ENCODE peak calls at places on chromosomes 16 and 17, in eight cellular contexts. B is stromal cell of bone marrow; K is CD8-positive, alpha-beta T cell; H is NCI-H524; I is dermis microvascular lymphatic vessel endothelial cell; A is activated naive CD4-positive, alpha-beta T cell; T is AG08395; M is neural crest cell. G is an unnamed sample.
A peak's percentile ranks its signal among the peaks of the same experiment; 100 is the strongest.

GRCh38 chr17:31391496-31391949 is at the start of gene RAB11FIP4:
- DNase-seq in B (no peak), K (no peak), H (peak; percentile 58), I (no peak), A (no peak), T (no peak), M (no peak), G (no peak)

GRCh38 chr16:7182510-7183109 is 150.0 kb upstream of the RBFOX1 start:
- DNase-seq in B (no peak), K (no peak), H (no peak), I (no peak), A (no peak), T (no peak), M (peak; percentile 37), G (peak; percentile 14)

GRCh38 chr16:12010388-12011251 is 34.1 kb downstream of the SNX29 start:
- DNase-seq in B (peak; percentile 36), K (no peak), H (no peak), I (peak; percentile 4), A (no peak), T (peak; percentile 51), M (no peak), G (no peak)

GRCh38 chr17:19243838-19244237 is 6.7 kb downstream of the EPN2 start:
- DNase-seq in B (no peak), K (no peak), H (no peak), I (no peak), A (no peak), T (no peak), M (no peak), G (no peak)

GRCh38 chr16:84334058-84334457 is 34.3 kb upstream of the ATP2C2 start:
- DNase-seq in B (no peak), K (no peak), H (no peak), I (no peak), A (no peak), T (no peak), M (no peak), G (no peak)

GRCh38 chr17:81365148-81365600 is 30.1 kb upstream of the BAHCC1 start:
- DNase-seq in B (no peak), K (no peak), H (peak; percentile 72), I (no peak), A (no peak), T (peak; percentile 72), M (peak; percentile 40), G (peak; percentile 85)

GRCh38 chr17:20613248-20613647 is 33.7 kb downstream of the CDRT15L2 start:
- DNase-seq in B (no peak), K (no peak), H (no peak), I (no peak), A (no peak), T (no peak), M (no peak), G (no peak)

GRCh38 chr17:7173687-7174602 is 5.2 kb downstream of the ASGR1 start:
- DNase-seq in B (no peak), K (peak; percentile 24), H (no peak), I (peak; percentile 44), A (no peak), T (no peak), M (peak; percentile 35), G (no peak)

GRCh38 chr17:78939615-78940014 is 14.4 kb upstream of the TIMP2 start:
- DNase-seq in B (peak; percentile 47), K (no peak), H (no peak), I (no peak), A (no peak), T (no peak), M (no peak), G (peak; percentile 85)

GRCh38 chr17:1076299-1076981 is 79.5 kb downstream of the TIMM22 start:
- DNase-seq in B (no peak), K (no peak), H (no peak), I (no peak), A (no peak), T (no peak), M (no peak), G (peak; percentile 46)

GRCh38 chr17:76140661-76141211 is 309 bp downstream of the FOXJ1 start:
- DNase-seq in B (no peak), K (no peak), H (no peak), I (no peak), A (no peak), T (no peak), M (no peak), G (no peak)

GRCh38 chr17:73508057-73508930 is 136.0 kb downstream of the SDK2 start:
- DNase-seq in B (no peak), K (no peak), H (peak; percentile 98), I (no peak), A (no peak), T (no peak), M (no peak), G (no peak)

GRCh38 chr16:29877266-29877961 is 14.4 kb upstream of the CDIPT start:
- DNase-seq in B (no peak), K (no peak), H (no peak), I (no peak), A (no peak), T (peak; percentile 24), M (no peak), G (peak; percentile 44)

GRCh38 chr17:37489197-37490001 is at the start of gene DUSP14:
- DNase-seq in B (peak; percentile 73), K (peak; percentile 77), H (peak; percentile 91), I (peak; percentile 57), A (peak; percentile 36), T (peak; percentile 94), M (peak; percentile 70), G (peak; percentile 90)

GRCh38 chr17:1485748-1486376 is 6.6 kb downstream of the MYO1C start:
- DNase-seq in B (peak; percentile 43), K (peak; percentile 47), H (no peak), I (no peak), A (no peak), T (peak; percentile 60), M (no peak), G (peak; percentile 79)

GRCh38 chr16:85460983-85461813 is 151.9 kb upstream of the GSE1 start:
- DNase-seq in B (peak; percentile 26), K (no peak), H (peak; percentile 88), I (no peak), A (no peak), T (peak; percentile 70), M (no peak), G (peak; percentile 71)

GRCh38 chr16:66936889-66937554 is 1.7 kb downstream of the CES2 start:
- DNase-seq in B (no peak), K (no peak), H (no peak), I (no peak), A (no peak), T (no peak), M (no peak), G (no peak)

GRCh38 chr17:74177018-74177450 is 26.4 kb upstream of the RPL38 start:
- DNase-seq in B (peak; percentile 20), K (no peak), H (no peak), I (no peak), A (no peak), T (peak; percentile 26), M (no peak), G (peak; percentile 71)

GRCh38 chr17:72005332-72006163 is 115.3 kb upstream of the SOX9 start:
- DNase-seq in B (no peak), K (no peak), H (no peak), I (no peak), A (no peak), T (no peak), M (no peak), G (no peak)

GRCh38 chr17:66637491-66637890 is 197.4 kb upstream of the CACNG5 start:
- DNase-seq in B (no peak), K (no peak), H (no peak), I (no peak), A (no peak), T (no peak), M (no peak), G (peak; percentile 42)

GRCh38 chr17:50893183-50893993 is 27.2 kb upstream of the TOB1 start:
- DNase-seq in B (no peak), K (no peak), H (no peak), I (no peak), A (no peak), T (peak; percentile 18), M (peak; percentile 25), G (peak; percentile 46)

GRCh38 chr17:77346765-77347164 is 206.0 kb downstream of the SEC14L1 start:
- DNase-seq in B (no peak), K (no peak), H (no peak), I (no peak), A (no peak), T (no peak), M (no peak), G (no peak)

GRCh38 chr16:89471225-89471624 is 19.1 kb downstream of the ANKRD11 start:
- DNase-seq in B (no peak), K (no peak), H (no peak), I (no peak), A (no peak), T (peak; percentile 86), M (no peak), G (no peak)

GRCh38 chr16:50509521-50510341 is 38.5 kb upstream of the NKD1 start:
- DNase-seq in B (no peak), K (peak; percentile 7), H (peak; percentile 36), I (no peak), A (no peak), T (no peak), M (peak; percentile 63), G (peak; percentile 21)

GRCh38 chr16:22838681-22839080 is 24.7 kb downstream of the HS3ST2 start:
- DNase-seq in B (no peak), K (no peak), H (no peak), I (no peak), A (no peak), T (no peak), M (no peak), G (no peak)

GRCh38 chr17:8122923-8123694 is 797 bp downstream of the HES7 start:
- DNase-seq in B (no peak), K (no peak), H (no peak), I (no peak), A (no peak), T (no peak), M (peak; percentile 28), G (peak; percentile 42)

GRCh38 chr16:26963109-26963508 is 103.6 kb upstream of the C16orf82 start:
- DNase-seq in B (no peak), K (no peak), H (no peak), I (no peak), A (no peak), T (peak; percentile 29), M (peak; percentile 13), G (no peak)

GRCh38 chr16:85851034-85851780 is 47.8 kb upstream of the IRF8 start:
- DNase-seq in B (no peak), K (no peak), H (peak; percentile 45), I (no peak), A (no peak), T (no peak), M (no peak), G (no peak)

GRCh38 chr17:78329263-78330059 is 30.4 kb downstream of the SOCS3 start:
- DNase-seq in B (peak; percentile 90), K (no peak), H (no peak), I (no peak), A (no peak), T (peak; percentile 84), M (no peak), G (peak; percentile 98)

GRCh38 chr17:37047631-37048104 is 98.9 kb downstream of the AATF start:
- DNase-seq in B (peak; percentile 61), K (peak; percentile 71), H (peak; percentile 93), I (peak; percentile 70), A (peak; percentile 43), T (peak; percentile 83), M (peak; percentile 86), G (peak; percentile 67)

GRCh38 chr17:18026408-18026776 is 12.6 kb downstream of the ATPAF2 start:
- DNase-seq in B (peak; percentile 73), K (peak; percentile 26), H (peak; percentile 88), I (peak; percentile 77), A (no peak), T (peak; percentile 87), M (no peak), G (peak; percentile 82)

GRCh38 chr17:30969989-30970680 is 704 bp upstream of the RNF135 start:
- DNase-seq in B (no peak), K (no peak), H (peak; percentile 32), I (no peak), A (no peak), T (peak; percentile 14), M (no peak), G (no peak)

GRCh38 chr16:69494993-69495392 is 70.6 kb downstream of the CYB5B start:
- DNase-seq in B (no peak), K (peak; percentile 2), H (no peak), I (no peak), A (no peak), T (no peak), M (peak; percentile 16), G (peak; percentile 8)

GRCh38 chr17:76145231-76146052 is 4.4 kb upstream of the FOXJ1 start:
- DNase-seq in B (no peak), K (peak; percentile 43), H (no peak), I (no peak), A (no peak), T (no peak), M (no peak), G (no peak)

G was measured in Daoy.